ENCODE peak calls at places on chromosomes 11 and 22, in five cellular contexts. S is MV-4-11, A is NCI-H1105 treated with DMSO at 0.1 percent for 48 hours, X is H4, J is hypothalamus. F is an unnamed sample.

GRCh38 chr22:39214383-39215069 is 30.3 kb downstream of the PDGFB start:
- DNase-seq in S (no peak), A (no peak), X (peak; percentile 27), J (no peak), F (no peak)

GRCh38 chr11:119153049-119153818 is 4.4 kb downstream of the ABCG4 start:
- DNase-seq in S (no peak), A (no peak), X (no peak), J (no peak), F (no peak)

GRCh38 chr11:96033569-96033968 is 109.7 kb upstream of the MTMR2 start:
- DNase-seq in S (no peak), A (no peak), X (no peak), J (no peak), F (no peak)

GRCh38 chr11:102830328-102830727 is 13.1 kb downstream of the MMP3 start:
- DNase-seq in S (no peak), A (no peak), X (no peak), J (no peak), F (no peak)

GRCh38 chr11:75319035-75319877 is 32.2 kb downstream of the ARRB1 start:
- DNase-seq in S (no peak), A (no peak), X (no peak), J (no peak), F (no peak)

GRCh38 chr22:48796295-48797015 is 1031.2 kb downstream of the BRD1 start:
- DNase-seq in S (no peak), A (no peak), X (no peak), J (no peak), F (no peak)

GRCh38 chr22:24694971-24695928 is 79.3 kb downstream of the PIWIL3 start:
- DNase-seq in S (no peak), A (no peak), X (no peak), J (no peak), F (no peak)

GRCh38 chr22:46660604-46661201 is 40.5 kb downstream of the GRAMD4 start:
- DNase-seq in S (no peak), A (peak; percentile 88), X (no peak), J (no peak), F (peak; percentile 54)

GRCh38 chr11:129223701-129224149 is 31.6 kb upstream of the ARHGAP32 start:
- DNase-seq in S (no peak), A (no peak), X (no peak), J (no peak), F (no peak)

GRCh38 chr22:44448271-44448780 is 49.7 kb downstream of the RTL6 start:
- DNase-seq in S (no peak), A (no peak), X (peak; percentile 94), J (no peak), F (peak; percentile 21)

GRCh38 chr11:10486161-10486840 is 31.2 kb downstream of the AMPD3 start:
- DNase-seq in S (no peak), A (no peak), X (no peak), J (no peak), F (no peak)

GRCh38 chr11:20031155-20032001 is 128.9 kb downstream of the DBX1 start:
- DNase-seq in S (no peak), A (no peak), X (peak; percentile 89), J (no peak), F (no peak)

GRCh38 chr11:2816941-2817421 is 68.6 kb downstream of the CDKN1C start:
- DNase-seq in S (no peak), A (no peak), X (no peak), J (no peak), F (no peak)

GRCh38 chr11:65130631-65131416 is 3.5 kb downstream of the SYVN1 start:
- DNase-seq in S (no peak), A (no peak), X (no peak), J (no peak), F (no peak)

GRCh38 chr11:44312876-44313275 is 2.9 kb upstream of the ALX4 start:
- DNase-seq in S (no peak), A (no peak), X (no peak), J (no peak), F (no peak)

GRCh38 chr11:7892751-7893356 is 38.2 kb downstream of the OR10A6 start:
- DNase-seq in S (peak; percentile 69), A (peak; percentile 71), X (peak; percentile 76), J (peak; percentile 8), F (peak; percentile 29)

F was measured in NCI-H345.